ENCODE peak calls at places on chromosomes 2 and 18, in four cellular contexts. J is RKO; T is stimulated activated CD4-positive, alpha-beta T cell treated with anti-CD3 and anti-CD28 coated beads, Interleukin-2, amount 100 ng/mL, for 48 hours; A is activated naive CD4-positive, alpha-beta T cell. C is an unnamed sample.

GRCh38 chr2:129113776-129114175 is 795.1 kb upstream of the HS6ST1 start:
- DNase-seq in J (no peak), T (no peak), A (no peak), C (no peak)

GRCh38 chr2:218125626-218126080 is at the start of gene CXCR2:
- DNase-seq in J (no peak), T (no peak), A (no peak), C (no peak)

GRCh38 chr2:167681646-167682045 is 565.7 kb downstream of the STK39 start:
- DNase-seq in J (no peak), T (no peak), A (no peak), C (no peak)

GRCh38 chr2:188280811-188281222 is 10.9 kb upstream of the GULP1 start:
- DNase-seq in J (no peak), T (no peak), A (no peak), C (no peak)

GRCh38 chr2:3692375-3692774 is 11.0 kb upstream of the DCDC2C start:
- DNase-seq in J (peak), T (no peak), A (no peak), C (no peak)

GRCh38 chr2:174023591-174024523 is 58.7 kb upstream of the SP3 start:
- DNase-seq in J (peak), T (peak), A (no peak), C (no peak)

GRCh38 chr2:240393831-240394410 is 41.5 kb upstream of the GPC1 start:
- DNase-seq in J (no peak), T (no peak), A (no peak), C (no peak)

GRCh38 chr2:239903803-239904202 is 121.3 kb downstream of the NDUFA10 start:
- DNase-seq in J (no peak), T (no peak), A (no peak), C (no peak)

GRCh38 chr2:135840601-135841000 is 3.6 kb upstream of the LCT start:
- DNase-seq in J (no peak), T (no peak), A (no peak), C (no peak)

GRCh38 chr2:238351315-238351714 is 31.0 kb downstream of the TRAF3IP1 start:
- DNase-seq in J (no peak), T (no peak), A (no peak), C (no peak)

GRCh38 chr18:7592305-7593071 is 25.4 kb downstream of the PTPRM start:
- DNase-seq in J (no peak), T (no peak), A (no peak), C (no peak)

C was measured in NCI-H1048.